ENCODE peak calls at places on chromosomes 16 and 17, in ten cellular contexts. One of them, this sample, is unnamed.

GRCh38 chr16:27181020-27181419 is 22.3 kb upstream of the KDM8 start:
- DNase-seq in GM13977: no peak
- DNase-seq in choroid plexus epithelial cell: no peak
- DNase-seq in OCI-LY7: peak
- DNase-seq in body of pancreas: no peak
- DNase-seq in thoracic aorta: no peak
- DNase-seq in progenitor cell of endocrine pancreas: no peak
- DNase-seq in left ventricle myocardium inferior: no peak
- DNase-seq in lower leg skin: no peak
- DNase-seq in brain microvascular endothelial cell: no peak
- DNase-seq in this sample: no peak

GRCh38 chr17:76414334-76415295 is 30.2 kb downstream of the SPHK1 start:
- DNase-seq in GM13977: peak
- DNase-seq in choroid plexus epithelial cell: peak
- DNase-seq in OCI-LY7: no peak
- DNase-seq in body of pancreas: peak
- DNase-seq in thoracic aorta: peak
- DNase-seq in progenitor cell of endocrine pancreas: no peak
- DNase-seq in left ventricle myocardium inferior: peak
- DNase-seq in lower leg skin: no peak
- DNase-seq in brain microvascular endothelial cell: no peak
- DNase-seq in this sample: no peak

GRCh38 chr17:30992551-30992950 is 21.7 kb downstream of the RNF135 start:
- DNase-seq in GM13977: no peak
- DNase-seq in choroid plexus epithelial cell: no peak
- DNase-seq in OCI-LY7: no peak
- DNase-seq in body of pancreas: no peak
- DNase-seq in thoracic aorta: no peak
- DNase-seq in progenitor cell of endocrine pancreas: no peak
- DNase-seq in left ventricle myocardium inferior: no peak
- DNase-seq in lower leg skin: no peak
- DNase-seq in brain microvascular endothelial cell: no peak
- DNase-seq in this sample: no peak

GRCh38 chr17:76485569-76485968 is 15.7 kb downstream of the RHBDF2 start:
- DNase-seq in GM13977: no peak
- DNase-seq in choroid plexus epithelial cell: peak
- DNase-seq in OCI-LY7: peak
- DNase-seq in body of pancreas: peak
- DNase-seq in thoracic aorta: no peak
- DNase-seq in progenitor cell of endocrine pancreas: no peak
- DNase-seq in left ventricle myocardium inferior: no peak
- DNase-seq in lower leg skin: no peak
- DNase-seq in brain microvascular endothelial cell: no peak
- DNase-seq in this sample: no peak

GRCh38 chr17:2932946-2933345 is 130.5 kb downstream of the OR1D5 start:
- DNase-seq in GM13977: no peak
- DNase-seq in choroid plexus epithelial cell: no peak
- DNase-seq in OCI-LY7: no peak
- DNase-seq in body of pancreas: no peak
- DNase-seq in thoracic aorta: no peak
- DNase-seq in progenitor cell of endocrine pancreas: no peak
- DNase-seq in left ventricle myocardium inferior: no peak
- DNase-seq in lower leg skin: no peak
- DNase-seq in brain microvascular endothelial cell: no peak
- DNase-seq in this sample: no peak

GRCh38 chr16:27749547-27749875 is 199.6 kb downstream of the KATNIP start:
- DNase-seq in GM13977: no peak
- DNase-seq in choroid plexus epithelial cell: no peak
- DNase-seq in OCI-LY7: no peak
- DNase-seq in body of pancreas: no peak
- DNase-seq in thoracic aorta: no peak
- DNase-seq in progenitor cell of endocrine pancreas: no peak
- DNase-seq in left ventricle myocardium inferior: no peak
- DNase-seq in lower leg skin: no peak
- DNase-seq in brain microvascular endothelial cell: no peak
- DNase-seq in this sample: no peak

GRCh38 chr17:64345691-64346376 is 44.8 kb downstream of the PECAM1 start:
- DNase-seq in GM13977: no peak
- DNase-seq in choroid plexus epithelial cell: no peak
- DNase-seq in OCI-LY7: no peak
- DNase-seq in body of pancreas: no peak
- DNase-seq in thoracic aorta: no peak
- DNase-seq in progenitor cell of endocrine pancreas: no peak
- DNase-seq in left ventricle myocardium inferior: peak
- DNase-seq in lower leg skin: no peak
- DNase-seq in brain microvascular endothelial cell: no peak
- DNase-seq in this sample: no peak

GRCh38 chr16:23282508-23282907 is 19.6 kb upstream of the SCNN1B start:
- DNase-seq in GM13977: no peak
- DNase-seq in choroid plexus epithelial cell: no peak
- DNase-seq in OCI-LY7: no peak
- DNase-seq in body of pancreas: no peak
- DNase-seq in thoracic aorta: no peak
- DNase-seq in progenitor cell of endocrine pancreas: no peak
- DNase-seq in left ventricle myocardium inferior: no peak
- DNase-seq in lower leg skin: no peak
- DNase-seq in brain microvascular endothelial cell: no peak
- DNase-seq in this sample: no peak

GRCh38 chr16:88669986-88670385 is 7.1 kb upstream of the MVD start:
- DNase-seq in GM13977: no peak
- DNase-seq in choroid plexus epithelial cell: no peak
- DNase-seq in OCI-LY7: no peak
- DNase-seq in body of pancreas: no peak
- DNase-seq in thoracic aorta: no peak
- DNase-seq in progenitor cell of endocrine pancreas: no peak
- DNase-seq in left ventricle myocardium inferior: no peak
- DNase-seq in lower leg skin: no peak
- DNase-seq in brain microvascular endothelial cell: no peak
- DNase-seq in this sample: no peak

GRCh38 chr16:88676502-88677242 is 9.6 kb downstream of the SNAI3 start:
- DNase-seq in GM13977: no peak
- DNase-seq in choroid plexus epithelial cell: no peak
- DNase-seq in OCI-LY7: no peak
- DNase-seq in body of pancreas: no peak
- DNase-seq in thoracic aorta: no peak
- DNase-seq in progenitor cell of endocrine pancreas: no peak
- DNase-seq in left ventricle myocardium inferior: no peak
- DNase-seq in lower leg skin: no peak
- DNase-seq in brain microvascular endothelial cell: no peak
- DNase-seq in this sample: no peak

GRCh38 chr16:88673685-88674398 is 11.0 kb upstream of the MVD start:
- DNase-seq in GM13977: peak
- DNase-seq in choroid plexus epithelial cell: no peak
- DNase-seq in OCI-LY7: no peak
- DNase-seq in body of pancreas: no peak
- DNase-seq in thoracic aorta: no peak
- DNase-seq in progenitor cell of endocrine pancreas: no peak
- DNase-seq in left ventricle myocardium inferior: peak
- DNase-seq in lower leg skin: no peak
- DNase-seq in brain microvascular endothelial cell: no peak
- DNase-seq in this sample: no peak

GRCh38 chr16:88671806-88672205 is 8.9 kb upstream of the MVD start:
- DNase-seq in GM13977: no peak
- DNase-seq in choroid plexus epithelial cell: no peak
- DNase-seq in OCI-LY7: no peak
- DNase-seq in body of pancreas: no peak
- DNase-seq in thoracic aorta: no peak
- DNase-seq in progenitor cell of endocrine pancreas: no peak
- DNase-seq in left ventricle myocardium inferior: no peak
- DNase-seq in lower leg skin: no peak
- DNase-seq in brain microvascular endothelial cell: no peak
- DNase-seq in this sample: no peak

DNA sequence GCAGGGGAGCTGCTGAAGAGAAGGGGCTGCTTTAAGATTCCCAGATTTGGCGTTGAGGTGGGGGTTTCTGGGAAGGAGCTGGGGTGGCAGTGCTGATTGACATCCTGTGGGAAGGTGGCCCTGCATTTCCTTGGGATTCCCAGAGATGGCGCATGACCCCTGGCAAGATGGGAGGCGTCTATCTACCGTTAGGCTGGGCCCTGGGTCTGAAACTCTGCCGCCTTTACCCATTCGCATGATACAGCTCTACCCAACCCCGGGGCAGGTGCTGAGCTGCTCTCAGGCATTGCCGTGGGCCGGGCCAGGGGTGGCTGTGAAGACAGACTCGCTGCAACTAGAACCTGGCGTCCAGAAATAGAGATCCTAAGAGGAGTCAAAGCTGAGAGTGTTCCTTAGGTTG is 9.9 kb upstream of the MVD start:
- DNase-seq in GM13977: no peak
- DNase-seq in choroid plexus epithelial cell: no peak
- DNase-seq in OCI-LY7: no peak
- DNase-seq in body of pancreas: no peak
- DNase-seq in thoracic aorta: no peak
- DNase-seq in progenitor cell of endocrine pancreas: no peak
- DNase-seq in left ventricle myocardium inferior: no peak
- DNase-seq in lower leg skin: no peak
- DNase-seq in brain microvascular endothelial cell: no peak
- DNase-seq in this sample: no peak
- TF ChIP-seq CTCF in GM13977: no peak
- TF ChIP-seq CTCF in choroid plexus epithelial cell: peak
- TF ChIP-seq CTCF in OCI-LY7: peak
- TF ChIP-seq CTCF in body of pancreas: no peak
- TF ChIP-seq CTCF in thoracic aorta: no peak
- TF ChIP-seq CTCF in progenitor cell of endocrine pancreas: peak
- TF ChIP-seq CTCF in left ventricle myocardium inferior: peak
- TF ChIP-seq CTCF in lower leg skin: no peak
- TF ChIP-seq CTCF in brain microvascular endothelial cell: peak
- TF ChIP-seq CTCF in this sample: no peak

DNA sequence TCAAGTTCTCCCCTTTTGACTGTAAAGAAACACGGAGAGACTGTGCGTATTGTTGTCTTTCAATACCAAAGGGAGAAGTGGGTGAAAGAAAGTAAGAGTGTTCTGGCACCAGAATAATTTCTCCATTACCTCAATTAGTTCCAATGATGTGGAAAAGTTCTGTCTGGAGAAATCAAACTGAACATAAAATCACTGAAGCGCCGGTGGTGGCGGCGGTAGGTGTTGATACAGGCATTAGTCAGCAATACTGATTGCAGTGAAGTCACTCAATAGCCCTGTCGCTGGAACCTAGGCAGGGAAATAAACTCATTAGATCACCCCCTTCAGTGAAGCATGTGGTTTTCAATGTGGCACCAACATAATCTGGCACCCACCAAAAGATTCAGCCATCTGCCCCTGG is 274.3 kb upstream of the SOX9 start:
- DNase-seq in GM13977: no peak
- DNase-seq in choroid plexus epithelial cell: no peak
- DNase-seq in OCI-LY7: no peak
- DNase-seq in body of pancreas: no peak
- DNase-seq in thoracic aorta: no peak
- DNase-seq in progenitor cell of endocrine pancreas: no peak
- DNase-seq in left ventricle myocardium inferior: no peak
- DNase-seq in lower leg skin: no peak
- DNase-seq in brain microvascular endothelial cell: no peak
- DNase-seq in this sample: no peak
- TF ChIP-seq CTCF in GM13977: no peak
- TF ChIP-seq CTCF in choroid plexus epithelial cell: no peak
- TF ChIP-seq CTCF in OCI-LY7: no peak
- TF ChIP-seq CTCF in body of pancreas: no peak
- TF ChIP-seq CTCF in thoracic aorta: no peak
- TF ChIP-seq CTCF in progenitor cell of endocrine pancreas: no peak
- TF ChIP-seq CTCF in left ventricle myocardium inferior: no peak
- TF ChIP-seq CTCF in lower leg skin: no peak
- TF ChIP-seq CTCF in brain microvascular endothelial cell: no peak
- TF ChIP-seq CTCF in this sample: no peak

GRCh38 chr16:68383858-68384257 is 64.5 kb downstream of the SMPD3 start:
- DNase-seq in GM13977: no peak
- DNase-seq in choroid plexus epithelial cell: no peak
- DNase-seq in OCI-LY7: no peak
- DNase-seq in body of pancreas: no peak
- DNase-seq in thoracic aorta: no peak
- DNase-seq in progenitor cell of endocrine pancreas: no peak
- DNase-seq in left ventricle myocardium inferior: no peak
- DNase-seq in lower leg skin: no peak
- DNase-seq in brain microvascular endothelial cell: no peak
- DNase-seq in this sample: no peak

GRCh38 chr16:68385371-68385770 is 62.9 kb downstream of the SMPD3 start:
- DNase-seq in GM13977: no peak
- DNase-seq in choroid plexus epithelial cell: no peak
- DNase-seq in OCI-LY7: no peak
- DNase-seq in body of pancreas: no peak
- DNase-seq in thoracic aorta: no peak
- DNase-seq in progenitor cell of endocrine pancreas: no peak
- DNase-seq in left ventricle myocardium inferior: no peak
- DNase-seq in lower leg skin: no peak
- DNase-seq in brain microvascular endothelial cell: no peak
- DNase-seq in this sample: no peak

GRCh38 chr16:68382296-68382718 is 66.0 kb downstream of the SMPD3 start:
- DNase-seq in GM13977: peak
- DNase-seq in choroid plexus epithelial cell: no peak
- DNase-seq in OCI-LY7: peak
- DNase-seq in body of pancreas: no peak
- DNase-seq in thoracic aorta: no peak
- DNase-seq in progenitor cell of endocrine pancreas: no peak
- DNase-seq in left ventricle myocardium inferior: no peak
- DNase-seq in lower leg skin: no peak
- DNase-seq in brain microvascular endothelial cell: no peak
- DNase-seq in this sample: no peak

GRCh38 chr16:68386628-68387027 is 61.7 kb downstream of the SMPD3 start:
- DNase-seq in GM13977: no peak
- DNase-seq in choroid plexus epithelial cell: no peak
- DNase-seq in OCI-LY7: no peak
- DNase-seq in body of pancreas: no peak
- DNase-seq in thoracic aorta: no peak
- DNase-seq in progenitor cell of endocrine pancreas: no peak
- DNase-seq in left ventricle myocardium inferior: no peak
- DNase-seq in lower leg skin: no peak
- DNase-seq in brain microvascular endothelial cell: no peak
- DNase-seq in this sample: no peak

GRCh38 chr16:68384293-68385255 is 63.7 kb downstream of the SMPD3 start:
- DNase-seq in GM13977: no peak
- DNase-seq in choroid plexus epithelial cell: no peak
- DNase-seq in OCI-LY7: no peak
- DNase-seq in body of pancreas: no peak
- DNase-seq in thoracic aorta: no peak
- DNase-seq in progenitor cell of endocrine pancreas: no peak
- DNase-seq in left ventricle myocardium inferior: no peak
- DNase-seq in lower leg skin: no peak
- DNase-seq in brain microvascular endothelial cell: no peak
- DNase-seq in this sample: no peak
- TF ChIP-seq CTCF in GM13977: no peak
- TF ChIP-seq CTCF in choroid plexus epithelial cell: no peak
- TF ChIP-seq CTCF in OCI-LY7: peak
- TF ChIP-seq CTCF in body of pancreas: no peak
- TF ChIP-seq CTCF in thoracic aorta: no peak
- TF ChIP-seq CTCF in progenitor cell of endocrine pancreas: peak
- TF ChIP-seq CTCF in left ventricle myocardium inferior: no peak
- TF ChIP-seq CTCF in lower leg skin: no peak
- TF ChIP-seq CTCF in brain microvascular endothelial cell: no peak
- TF ChIP-seq CTCF in this sample: no peak

DNA sequence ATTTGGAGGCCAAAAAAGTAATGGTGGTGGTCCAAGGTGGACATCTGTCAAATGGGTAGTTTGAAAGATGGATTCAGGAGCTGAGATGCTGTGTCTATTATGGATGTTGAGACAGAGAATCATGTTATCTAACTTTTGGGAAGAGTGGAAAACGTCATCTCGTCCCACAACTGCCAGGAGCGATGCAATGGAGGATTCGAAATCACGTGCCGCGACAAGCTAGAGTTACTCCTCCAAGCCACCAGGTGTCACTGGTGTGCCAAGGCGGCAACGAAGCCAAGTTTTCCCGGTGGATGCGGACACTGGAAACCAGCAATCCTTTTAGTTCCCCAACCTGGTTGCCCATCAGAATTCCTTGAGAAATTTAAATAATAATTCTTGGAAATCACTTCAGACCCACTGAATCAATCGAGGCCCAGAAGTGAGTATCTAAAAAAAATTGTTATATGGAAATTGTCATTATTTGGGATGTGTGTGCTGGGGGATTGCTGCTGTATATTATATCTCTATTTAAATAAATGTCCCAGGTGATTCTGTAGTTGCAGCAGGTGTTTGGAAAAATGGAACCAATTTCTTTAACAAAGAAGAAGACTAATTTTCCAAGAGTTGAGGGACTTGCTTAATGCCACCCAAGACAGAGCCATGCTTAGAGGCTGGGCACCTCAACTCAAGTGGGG is 206.1 kb downstream of the HAPSTR1 start:
- DNase-seq in GM13977: peak
- DNase-seq in choroid plexus epithelial cell: no peak
- DNase-seq in OCI-LY7: peak
- DNase-seq in body of pancreas: no peak
- DNase-seq in thoracic aorta: no peak
- DNase-seq in progenitor cell of endocrine pancreas: no peak
- DNase-seq in left ventricle myocardium inferior: no peak
- DNase-seq in lower leg skin: no peak
- DNase-seq in brain microvascular endothelial cell: no peak
- DNase-seq in this sample: no peak
- TF ChIP-seq CTCF in GM13977: peak
- TF ChIP-seq CTCF in choroid plexus epithelial cell: peak
- TF ChIP-seq CTCF in OCI-LY7: peak
- TF ChIP-seq CTCF in body of pancreas: peak
- TF ChIP-seq CTCF in thoracic aorta: peak
- TF ChIP-seq CTCF in progenitor cell of endocrine pancreas: peak
- TF ChIP-seq CTCF in left ventricle myocardium inferior: peak
- TF ChIP-seq CTCF in lower leg skin: no peak
- TF ChIP-seq CTCF in brain microvascular endothelial cell: peak
- TF ChIP-seq CTCF in this sample: peak